ENCODE peak calls at places on chromosomes 12 and 14, in nine cellular contexts. C is AG04450; U is NCI-H69; I is T-helper 2 cell; D is hippocampal formation; H is activated naive CD8-positive, alpha-beta T cell treated with anti-CD3 and anti-CD28 coated beads for 36 hours; J is stimulated activated CD4-positive, alpha-beta T cell treated with anti-CD3 and anti-CD28 coated beads, Interleukin-4, amount 100 ng/mL, for 24 hours; R is AG08396; X is NCI-H2029 treated with DMSO at 0.1 percent for 48 hours. M is an unnamed sample.

GRCh38 chr14:22887990-22888378 is 5.0 kb downstream of the REM2 start:
- DNase-seq in R (no peak), H (peak), D (no peak), J (peak), C (no peak), I (no peak), X (no peak), U (peak), M (no peak)

GRCh38 chr14:28755198-28755794 is 11.3 kb upstream of the FOXG1 start:
- DNase-seq in U (no peak), D (no peak), H (no peak), I (no peak), C (no peak), J (no peak), R (no peak), X (no peak), M (no peak)

GRCh38 chr12:104510145-104510872 is 53.6 kb downstream of the CHST11 start:
- DNase-seq in C (no peak), J (no peak), R (no peak), I (no peak), X (no peak), U (no peak), H (no peak), D (no peak), M (no peak)

GRCh38 chr14:50935126-50936090 is 8.9 kb downstream of the PYGL start:
- DNase-seq in X (no peak), C (no peak), H (no peak), D (no peak), I (no peak), J (no peak), R (no peak), U (no peak), M (no peak)

GRCh38 chr14:65101631-65102440 is 481 bp downstream of the MAX start:
- DNase-seq in D (peak), X (no peak), U (peak), J (peak), H (peak), I (peak), C (no peak), R (no peak), M (no peak)

GRCh38 chr12:57296291-57296690 is 45.3 kb upstream of the STAC3 start:
- DNase-seq in R (no peak), I (no peak), X (no peak), J (no peak), C (no peak), U (no peak), D (no peak), H (no peak), M (no peak)

GRCh38 chr12:111638576-111638975 is 39.5 kb upstream of the ATXN2 start:
- DNase-seq in H (no peak), U (no peak), D (no peak), X (no peak), R (no peak), I (no peak), J (no peak), C (no peak), M (no peak)

GRCh38 chr12:89946518-89946917 is 237.9 kb upstream of the ATP2B1 start:
- DNase-seq in C (no peak), U (no peak), R (no peak), D (no peak), H (no peak), X (no peak), J (no peak), I (no peak), M (no peak)

GRCh38 chr14:55867726-55868125 is 250.5 kb upstream of the PELI2 start:
- DNase-seq in U (no peak), C (no peak), X (no peak), J (no peak), R (no peak), H (no peak), D (no peak), I (no peak), M (no peak)

GRCh38 chr14:33052899-33053400 is 114.3 kb downstream of the NPAS3 start:
- DNase-seq in U (peak), H (no peak), R (no peak), C (no peak), X (no peak), D (no peak), J (no peak), I (no peak), M (no peak)

GRCh38 chr14:96106891-96107290 is 67.7 kb downstream of the C14orf132 start:
- DNase-seq in J (no peak), I (no peak), C (no peak), X (no peak), R (no peak), U (no peak), D (no peak), H (no peak), M (no peak)

GRCh38 chr14:90444077-90444696 is 47.4 kb downstream of the CALM1 start:
- DNase-seq in I (no peak), C (no peak), U (peak), H (no peak), J (no peak), X (no peak), D (no peak), R (no peak), M (peak)

M was measured in psoas muscle.